ENCODE peak calls at places on chromosomes 4 and X, in seven cellular contexts. K is neuronal stem cell, T is IMR-90, E is mesendoderm, O is H1, J is H9, W is trophoblast cell. S is an unnamed sample.

GRCh38 chr4:32037391-32037790 is 1317.2 kb downstream of the PCDH7 start:
- DNase-seq in K (no peak), E (no peak), J (no peak), T (no peak), W (no peak), O (no peak), S (no peak)

GRCh38 chrX:111244238-111244750 is 26.0 kb downstream of the CAPN6 start:
- DNase-seq in O (no peak), E (peak; percentile 10), J (no peak), W (no peak), T (peak; percentile 14), K (no peak), S (peak; percentile 18)

GRCh38 chr4:99383381-99383780 is 30.8 kb upstream of the ADH1C start:
- DNase-seq in K (no peak), J (no peak), E (peak; percentile 70), O (no peak), T (peak; percentile 17), W (no peak), S (no peak)

GRCh38 chr4:153346563-153346962 is 2.1 kb downstream of the MND1 start:
- DNase-seq in T (peak; percentile 10), K (peak; percentile 6), E (peak; percentile 42), W (no peak), O (no peak), J (no peak), S (no peak)

GRCh38 chr4:102988429-102989020 is 31.0 kb downstream of the SLC9B1 start:
- DNase-seq in T (no peak), J (no peak), W (no peak), E (no peak), K (no peak), O (no peak), S (no peak)

GRCh38 chr4:141246683-141247429 is 26.2 kb downstream of the ZNF330 start:
- DNase-seq in J (no peak), K (no peak), E (peak; percentile 21), O (no peak), T (peak; percentile 31), W (no peak), S (no peak)

GRCh38 chr4:175542787-175543186 is 269.3 kb downstream of the GPM6A start:
- DNase-seq in W (no peak), T (no peak), O (no peak), K (no peak), E (no peak), J (no peak), S (no peak)

GRCh38 chr4:3202836-3203820 is 45.8 kb upstream of the MSANTD1 start:
- DNase-seq in E (no peak), O (no peak), J (no peak), W (no peak), K (no peak), T (no peak), S (no peak)

GRCh38 chr4:101184668-101185067 is 162.7 kb downstream of the PPP3CA start:
- DNase-seq in O (no peak), E (no peak), K (no peak), W (no peak), J (no peak), T (no peak), S (no peak)

GRCh38 chr4:168566736-168567135 is 69.9 kb downstream of the PALLD start:
- DNase-seq in O (no peak), J (no peak), W (no peak), T (no peak), K (no peak), E (no peak), S (no peak)

GRCh38 chrX:23246001-23246400 is 88.6 kb upstream of the PTCHD1 start:
- DNase-seq in O (no peak), K (no peak), E (no peak), J (no peak), W (no peak), T (no peak), S (peak; percentile 33)

GRCh38 chr4:185145572-185145971 is 2.5 kb downstream of the SLC25A4 start:
- DNase-seq in J (no peak), T (no peak), O (no peak), E (no peak), K (no peak), W (no peak), S (no peak)

GRCh38 chrX:72297953-72298730 is 7.6 kb downstream of the CITED1 start:
- DNase-seq in W (no peak), K (no peak), O (no peak), J (peak; percentile 53), T (no peak), E (peak; percentile 79), S (no peak)

GRCh38 chrX:16119353-16120220 is 3.8 kb upstream of the GRPR start:
- DNase-seq in O (no peak), T (no peak), W (no peak), K (no peak), J (no peak), E (no peak), S (no peak)

GRCh38 chr4:68748181-68748981 is 67.4 kb upstream of the UGT2B10 start:
- DNase-seq in E (no peak), T (no peak), J (no peak), K (no peak), O (no peak), W (no peak), S (no peak)

GRCh38 chrX:46865281-46865680 is 28.4 kb downstream of the RP2 start:
- DNase-seq in J (no peak), T (peak; percentile 77), K (no peak), O (no peak), E (peak; percentile 3), W (no peak), S (peak; percentile 65)

GRCh38 chr4:81042578-81043365 is 12.3 kb downstream of the BMP3 start:
- DNase-seq in T (no peak), K (no peak), E (no peak), W (no peak), J (no peak), O (no peak), S (no peak)

GRCh38 chrX:130055899-130056298 is 54.4 kb downstream of the ELF4 start:
- DNase-seq in E (peak; percentile 55), W (peak; percentile 55), K (no peak), T (no peak), J (peak; percentile 33), O (no peak), S (no peak)
- H2AK5ac ChIP-seq in E (no peak overlapping the region), W (no peak overlapping the region), K (no peak overlapping the region), T (no peak overlapping the region), J (no peak overlapping the region), O (no peak overlapping the region), S (peak overlapping the region; percentile 33)

GRCh38 chrX:65392284-65392683 is 142.3 kb downstream of the LAS1L start:
- DNase-seq in E (no peak), O (no peak), W (no peak), K (no peak), J (no peak), T (no peak), S (no peak)
- H2AK5ac ChIP-seq in E (no peak overlapping the region), O (no peak overlapping the region), W (no peak overlapping the region), K (no peak overlapping the region), J (no peak overlapping the region), T (no peak overlapping the region), S (no peak overlapping the region)

GRCh38 chr4:41967392-41967791 is 14.2 kb upstream of the DCAF4L1 start:
- DNase-seq in K (no peak), E (no peak), W (no peak), J (no peak), O (no peak), T (no peak), S (no peak)
- H2AK5ac ChIP-seq in K (no peak overlapping the region), E (no peak overlapping the region), W (no peak overlapping the region), J (no peak overlapping the region), O (no peak overlapping the region), T (no peak overlapping the region), S (no peak overlapping the region)

GRCh38 chrX:40563784-40564183 is 17.0 kb upstream of the ATP6AP2 start:
- DNase-seq in K (no peak), W (no peak), J (no peak), O (no peak), E (no peak), T (no peak), S (no peak)
- H2AK5ac ChIP-seq in K (no peak overlapping the region), W (no peak overlapping the region), J (no peak overlapping the region), O (no peak overlapping the region), E (no peak overlapping the region), T (no peak overlapping the region), S (no peak overlapping the region)

GRCh38 chrX:40550069-40550468 is 30.7 kb upstream of the ATP6AP2 start:
- DNase-seq in O (no peak), W (no peak), T (no peak), J (no peak), K (no peak), E (no peak), S (no peak)
- H2AK5ac ChIP-seq in O (no peak overlapping the region), W (no peak overlapping the region), T (no peak overlapping the region), J (no peak overlapping the region), K (no peak overlapping the region), E (no peak overlapping the region), S (no peak overlapping the region)

GRCh38 chr4:37956941-37957340 is 3.3 kb upstream of the PTTG2 start:
- DNase-seq in T (no peak), E (no peak), O (no peak), W (no peak), J (no peak), K (no peak), S (no peak)
- H2AK5ac ChIP-seq in T (no peak overlapping the region), E (no peak overlapping the region), O (no peak overlapping the region), W (no peak overlapping the region), J (no peak overlapping the region), K (no peak overlapping the region), S (no peak overlapping the region)

DNA sequence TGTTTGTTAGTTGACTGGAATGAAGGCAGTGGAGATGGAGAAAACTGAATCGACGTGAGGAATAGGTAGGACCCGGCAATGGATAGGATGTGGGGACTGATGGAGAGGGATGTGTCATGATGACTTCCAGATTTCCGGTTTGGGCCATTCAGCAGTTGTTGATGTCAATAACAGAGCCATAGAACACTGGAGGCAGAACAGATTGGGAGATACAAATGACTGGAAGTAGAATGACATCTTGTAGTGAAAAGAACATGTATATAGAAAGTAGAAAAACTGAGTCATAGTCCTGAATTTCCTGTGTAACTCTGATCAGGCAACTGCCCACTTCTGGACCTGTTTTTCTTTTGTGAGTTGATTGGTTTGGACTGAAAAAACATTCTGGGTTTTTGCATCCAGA is 24.5 kb downstream of the CETN2 start:
- DNase-seq in K (no peak), O (no peak), W (no peak), E (no peak), T (no peak), J (no peak), S (no peak)
- H2AK5ac ChIP-seq in K (no peak overlapping the region), O (no peak overlapping the region), W (no peak overlapping the region), E (no peak overlapping the region), T (no peak overlapping the region), J (no peak overlapping the region), S (no peak overlapping the region)